ENCODE peak calls at places on chromosomes 3 and 15, in eight cellular contexts. One of them, this sample, is unnamed.

GRCh38 chr3:142523921-142524566 is 54.5 kb downstream of the ATR start:
- DNase-seq in sigmoid colon: no peak
- DNase-seq in Daoy: no peak
- DNase-seq in T-cell: no peak
- DNase-seq in GM04503: no peak
- DNase-seq in activated T-helper 1 cell treated with anti-CD3 and anti-CD28 coated beads, Interleukin-12 subunit alpha, Interleukin-12 subunit beta, Interleukin-2, Interleukin-4 antibody, amounts not matched to agents 30 ng/mL and 10 ng/mL and 1 ng/mL, durations not matched to agents 14 hours and 24 hours and 36 hours: no peak
- DNase-seq in NAMALWA: no peak
- DNase-seq in retinal pigment epithelial cell: no peak
- DNase-seq in this sample: no peak

GRCh38 chr15:62360286-62360685 is 195.2 kb upstream of the C2CD4B start:
- DNase-seq in sigmoid colon: no peak
- DNase-seq in Daoy: no peak
- DNase-seq in T-cell: no peak
- DNase-seq in GM04503: no peak
- DNase-seq in activated T-helper 1 cell treated with anti-CD3 and anti-CD28 coated beads, Interleukin-12 subunit alpha, Interleukin-12 subunit beta, Interleukin-2, Interleukin-4 antibody, amounts not matched to agents 30 ng/mL and 10 ng/mL and 1 ng/mL, durations not matched to agents 14 hours and 24 hours and 36 hours: no peak
- DNase-seq in NAMALWA: no peak
- DNase-seq in retinal pigment epithelial cell: no peak
- DNase-seq in this sample: no peak

GRCh38 chr3:194275231-194275671 is 75.9 kb downstream of the CPN2 start:
- DNase-seq in sigmoid colon: peak; percentile 63
- DNase-seq in Daoy: peak; percentile 44
- DNase-seq in T-cell: no peak
- DNase-seq in GM04503: no peak
- DNase-seq in activated T-helper 1 cell treated with anti-CD3 and anti-CD28 coated beads, Interleukin-12 subunit alpha, Interleukin-12 subunit beta, Interleukin-2, Interleukin-4 antibody, amounts not matched to agents 30 ng/mL and 10 ng/mL and 1 ng/mL, durations not matched to agents 14 hours and 24 hours and 36 hours: no peak
- DNase-seq in NAMALWA: peak; percentile 36
- DNase-seq in retinal pigment epithelial cell: no peak
- DNase-seq in this sample: peak; percentile 18

GRCh38 chr3:6657591-6657990 is 203.3 kb upstream of the GRM7 start:
- DNase-seq in sigmoid colon: no peak
- DNase-seq in Daoy: no peak
- DNase-seq in T-cell: no peak
- DNase-seq in GM04503: no peak
- DNase-seq in activated T-helper 1 cell treated with anti-CD3 and anti-CD28 coated beads, Interleukin-12 subunit alpha, Interleukin-12 subunit beta, Interleukin-2, Interleukin-4 antibody, amounts not matched to agents 30 ng/mL and 10 ng/mL and 1 ng/mL, durations not matched to agents 14 hours and 24 hours and 36 hours: no peak
- DNase-seq in NAMALWA: no peak
- DNase-seq in retinal pigment epithelial cell: no peak
- DNase-seq in this sample: no peak

GRCh38 chr3:48798998-48799397 is 48.7 kb downstream of the PRKAR2A start:
- DNase-seq in sigmoid colon: no peak
- DNase-seq in Daoy: peak; percentile 20
- DNase-seq in T-cell: no peak
- DNase-seq in GM04503: no peak
- DNase-seq in activated T-helper 1 cell treated with anti-CD3 and anti-CD28 coated beads, Interleukin-12 subunit alpha, Interleukin-12 subunit beta, Interleukin-2, Interleukin-4 antibody, amounts not matched to agents 30 ng/mL and 10 ng/mL and 1 ng/mL, durations not matched to agents 14 hours and 24 hours and 36 hours: no peak
- DNase-seq in NAMALWA: no peak
- DNase-seq in retinal pigment epithelial cell: no peak
- DNase-seq in this sample: no peak

GRCh38 chr15:48721061-48721810 is 75.7 kb upstream of the FBN1 start:
- DNase-seq in sigmoid colon: peak; percentile 58
- DNase-seq in Daoy: no peak
- DNase-seq in T-cell: no peak
- DNase-seq in GM04503: peak; percentile 77
- DNase-seq in activated T-helper 1 cell treated with anti-CD3 and anti-CD28 coated beads, Interleukin-12 subunit alpha, Interleukin-12 subunit beta, Interleukin-2, Interleukin-4 antibody, amounts not matched to agents 30 ng/mL and 10 ng/mL and 1 ng/mL, durations not matched to agents 14 hours and 24 hours and 36 hours: no peak
- DNase-seq in NAMALWA: no peak
- DNase-seq in retinal pigment epithelial cell: no peak
- DNase-seq in this sample: no peak

GRCh38 chr3:61299343-61299742 is 48.1 kb upstream of the FHIT start:
- DNase-seq in sigmoid colon: no peak
- DNase-seq in Daoy: no peak
- DNase-seq in T-cell: no peak
- DNase-seq in GM04503: no peak
- DNase-seq in activated T-helper 1 cell treated with anti-CD3 and anti-CD28 coated beads, Interleukin-12 subunit alpha, Interleukin-12 subunit beta, Interleukin-2, Interleukin-4 antibody, amounts not matched to agents 30 ng/mL and 10 ng/mL and 1 ng/mL, durations not matched to agents 14 hours and 24 hours and 36 hours: no peak
- DNase-seq in NAMALWA: no peak
- DNase-seq in retinal pigment epithelial cell: no peak
- DNase-seq in this sample: no peak

GRCh38 chr15:72160846-72161245 is 36.7 kb downstream of the GRAMD2A start:
- DNase-seq in sigmoid colon: no peak
- DNase-seq in Daoy: no peak
- DNase-seq in T-cell: no peak
- DNase-seq in GM04503: no peak
- DNase-seq in activated T-helper 1 cell treated with anti-CD3 and anti-CD28 coated beads, Interleukin-12 subunit alpha, Interleukin-12 subunit beta, Interleukin-2, Interleukin-4 antibody, amounts not matched to agents 30 ng/mL and 10 ng/mL and 1 ng/mL, durations not matched to agents 14 hours and 24 hours and 36 hours: no peak
- DNase-seq in NAMALWA: no peak
- DNase-seq in retinal pigment epithelial cell: no peak
- DNase-seq in this sample: no peak

GRCh38 chr3:149197669-149198068 is 24.0 kb downstream of the CP start:
- DNase-seq in sigmoid colon: no peak
- DNase-seq in Daoy: no peak
- DNase-seq in T-cell: no peak
- DNase-seq in GM04503: no peak
- DNase-seq in activated T-helper 1 cell treated with anti-CD3 and anti-CD28 coated beads, Interleukin-12 subunit alpha, Interleukin-12 subunit beta, Interleukin-2, Interleukin-4 antibody, amounts not matched to agents 30 ng/mL and 10 ng/mL and 1 ng/mL, durations not matched to agents 14 hours and 24 hours and 36 hours: no peak
- DNase-seq in NAMALWA: peak; percentile 13
- DNase-seq in retinal pigment epithelial cell: no peak
- DNase-seq in this sample: no peak

GRCh38 chr3:140532793-140533330 is 145.0 kb upstream of the TRIM42 start:
- DNase-seq in sigmoid colon: no peak
- DNase-seq in Daoy: no peak
- DNase-seq in T-cell: no peak
- DNase-seq in GM04503: no peak
- DNase-seq in activated T-helper 1 cell treated with anti-CD3 and anti-CD28 coated beads, Interleukin-12 subunit alpha, Interleukin-12 subunit beta, Interleukin-2, Interleukin-4 antibody, amounts not matched to agents 30 ng/mL and 10 ng/mL and 1 ng/mL, durations not matched to agents 14 hours and 24 hours and 36 hours: no peak
- DNase-seq in NAMALWA: no peak
- DNase-seq in retinal pigment epithelial cell: no peak
- DNase-seq in this sample: no peak

GRCh38 chr3:73148207-73148606 is 86.7 kb downstream of the EBLN2 start:
- DNase-seq in sigmoid colon: no peak
- DNase-seq in Daoy: no peak
- DNase-seq in T-cell: no peak
- DNase-seq in GM04503: no peak
- DNase-seq in activated T-helper 1 cell treated with anti-CD3 and anti-CD28 coated beads, Interleukin-12 subunit alpha, Interleukin-12 subunit beta, Interleukin-2, Interleukin-4 antibody, amounts not matched to agents 30 ng/mL and 10 ng/mL and 1 ng/mL, durations not matched to agents 14 hours and 24 hours and 36 hours: no peak
- DNase-seq in NAMALWA: no peak
- DNase-seq in retinal pigment epithelial cell: no peak
- DNase-seq in this sample: no peak

GRCh38 chr3:154701055-154701454 is 271.1 kb upstream of the GPR149 start:
- DNase-seq in sigmoid colon: no peak
- DNase-seq in Daoy: no peak
- DNase-seq in T-cell: no peak
- DNase-seq in GM04503: no peak
- DNase-seq in activated T-helper 1 cell treated with anti-CD3 and anti-CD28 coated beads, Interleukin-12 subunit alpha, Interleukin-12 subunit beta, Interleukin-2, Interleukin-4 antibody, amounts not matched to agents 30 ng/mL and 10 ng/mL and 1 ng/mL, durations not matched to agents 14 hours and 24 hours and 36 hours: no peak
- DNase-seq in NAMALWA: no peak
- DNase-seq in retinal pigment epithelial cell: no peak
- DNase-seq in this sample: no peak

GRCh38 chr15:67855842-67856241 is 16.0 kb upstream of the RNU6-1 start:
- DNase-seq in sigmoid colon: no peak
- DNase-seq in Daoy: no peak
- DNase-seq in T-cell: no peak
- DNase-seq in GM04503: no peak
- DNase-seq in activated T-helper 1 cell treated with anti-CD3 and anti-CD28 coated beads, Interleukin-12 subunit alpha, Interleukin-12 subunit beta, Interleukin-2, Interleukin-4 antibody, amounts not matched to agents 30 ng/mL and 10 ng/mL and 1 ng/mL, durations not matched to agents 14 hours and 24 hours and 36 hours: no peak
- DNase-seq in NAMALWA: no peak
- DNase-seq in retinal pigment epithelial cell: no peak
- DNase-seq in this sample: no peak

GRCh38 chr15:87863152-87863551 is 393.4 kb downstream of the NTRK3 start:
- DNase-seq in sigmoid colon: no peak
- DNase-seq in Daoy: no peak
- DNase-seq in T-cell: no peak
- DNase-seq in GM04503: no peak
- DNase-seq in activated T-helper 1 cell treated with anti-CD3 and anti-CD28 coated beads, Interleukin-12 subunit alpha, Interleukin-12 subunit beta, Interleukin-2, Interleukin-4 antibody, amounts not matched to agents 30 ng/mL and 10 ng/mL and 1 ng/mL, durations not matched to agents 14 hours and 24 hours and 36 hours: no peak
- DNase-seq in NAMALWA: no peak
- DNase-seq in retinal pigment epithelial cell: no peak
- DNase-seq in this sample: no peak

GRCh38 chr3:146268535-146269219 is 17.8 kb upstream of the PLSCR4 start:
- DNase-seq in sigmoid colon: no peak
- DNase-seq in Daoy: no peak
- DNase-seq in T-cell: no peak
- DNase-seq in GM04503: no peak
- DNase-seq in activated T-helper 1 cell treated with anti-CD3 and anti-CD28 coated beads, Interleukin-12 subunit alpha, Interleukin-12 subunit beta, Interleukin-2, Interleukin-4 antibody, amounts not matched to agents 30 ng/mL and 10 ng/mL and 1 ng/mL, durations not matched to agents 14 hours and 24 hours and 36 hours: no peak
- DNase-seq in NAMALWA: no peak
- DNase-seq in retinal pigment epithelial cell: no peak
- DNase-seq in this sample: no peak

GRCh38 chr3:195407511-195408409 is 35.1 kb downstream of the ACAP2 start:
- DNase-seq in sigmoid colon: no peak
- DNase-seq in Daoy: no peak
- DNase-seq in T-cell: no peak
- DNase-seq in GM04503: no peak
- DNase-seq in activated T-helper 1 cell treated with anti-CD3 and anti-CD28 coated beads, Interleukin-12 subunit alpha, Interleukin-12 subunit beta, Interleukin-2, Interleukin-4 antibody, amounts not matched to agents 30 ng/mL and 10 ng/mL and 1 ng/mL, durations not matched to agents 14 hours and 24 hours and 36 hours: no peak
- DNase-seq in NAMALWA: no peak
- DNase-seq in retinal pigment epithelial cell: no peak
- DNase-seq in this sample: no peak

GRCh38 chr15:72319360-72319984 is 485 bp downstream of the CELF6 start:
- DNase-seq in sigmoid colon: peak; percentile 68
- DNase-seq in Daoy: peak; percentile 73
- DNase-seq in T-cell: peak; percentile 19
- DNase-seq in GM04503: no peak
- DNase-seq in activated T-helper 1 cell treated with anti-CD3 and anti-CD28 coated beads, Interleukin-12 subunit alpha, Interleukin-12 subunit beta, Interleukin-2, Interleukin-4 antibody, amounts not matched to agents 30 ng/mL and 10 ng/mL and 1 ng/mL, durations not matched to agents 14 hours and 24 hours and 36 hours: peak; percentile 39
- DNase-seq in NAMALWA: no peak
- DNase-seq in retinal pigment epithelial cell: no peak
- DNase-seq in this sample: peak; percentile 25

GRCh38 chr3:48989796-48990635 is at the start of gene P4HTM:
- DNase-seq in sigmoid colon: peak; percentile 97
- DNase-seq in Daoy: peak; percentile 92
- DNase-seq in T-cell: peak; percentile 36
- DNase-seq in GM04503: peak; percentile 77
- DNase-seq in activated T-helper 1 cell treated with anti-CD3 and anti-CD28 coated beads, Interleukin-12 subunit alpha, Interleukin-12 subunit beta, Interleukin-2, Interleukin-4 antibody, amounts not matched to agents 30 ng/mL and 10 ng/mL and 1 ng/mL, durations not matched to agents 14 hours and 24 hours and 36 hours: peak; percentile 64
- DNase-seq in NAMALWA: peak; percentile 31
- DNase-seq in retinal pigment epithelial cell: peak; percentile 84
- DNase-seq in this sample: peak; percentile 76

GRCh38 chr3:122555275-122556071 is 8.6 kb downstream of the PARP9 start:
- DNase-seq in sigmoid colon: no peak
- DNase-seq in Daoy: no peak
- DNase-seq in T-cell: no peak
- DNase-seq in GM04503: no peak
- DNase-seq in activated T-helper 1 cell treated with anti-CD3 and anti-CD28 coated beads, Interleukin-12 subunit alpha, Interleukin-12 subunit beta, Interleukin-2, Interleukin-4 antibody, amounts not matched to agents 30 ng/mL and 10 ng/mL and 1 ng/mL, durations not matched to agents 14 hours and 24 hours and 36 hours: no peak
- DNase-seq in NAMALWA: no peak
- DNase-seq in retinal pigment epithelial cell: no peak
- DNase-seq in this sample: no peak

GRCh38 chr3:15204005-15204404 is 2.0 kb upstream of the CAPN7 start:
- DNase-seq in sigmoid colon: peak; percentile 58
- DNase-seq in Daoy: peak; percentile 16
- DNase-seq in T-cell: no peak
- DNase-seq in GM04503: no peak
- DNase-seq in activated T-helper 1 cell treated with anti-CD3 and anti-CD28 coated beads, Interleukin-12 subunit alpha, Interleukin-12 subunit beta, Interleukin-2, Interleukin-4 antibody, amounts not matched to agents 30 ng/mL and 10 ng/mL and 1 ng/mL, durations not matched to agents 14 hours and 24 hours and 36 hours: no peak
- DNase-seq in NAMALWA: no peak
- DNase-seq in retinal pigment epithelial cell: no peak
- DNase-seq in this sample: no peak

GRCh38 chr3:127699098-127699945 is 26.6 kb downstream of the ABTB1 start:
- DNase-seq in sigmoid colon: no peak
- DNase-seq in Daoy: no peak
- DNase-seq in T-cell: no peak
- DNase-seq in GM04503: no peak
- DNase-seq in activated T-helper 1 cell treated with anti-CD3 and anti-CD28 coated beads, Interleukin-12 subunit alpha, Interleukin-12 subunit beta, Interleukin-2, Interleukin-4 antibody, amounts not matched to agents 30 ng/mL and 10 ng/mL and 1 ng/mL, durations not matched to agents 14 hours and 24 hours and 36 hours: no peak
- DNase-seq in NAMALWA: no peak
- DNase-seq in retinal pigment epithelial cell: no peak
- DNase-seq in this sample: no peak

GRCh38 chr15:65550681-65551098 is 20.4 kb downstream of the HACD3 start:
- DNase-seq in sigmoid colon: no peak
- DNase-seq in Daoy: peak; percentile 22
- DNase-seq in T-cell: no peak
- DNase-seq in GM04503: no peak
- DNase-seq in activated T-helper 1 cell treated with anti-CD3 and anti-CD28 coated beads, Interleukin-12 subunit alpha, Interleukin-12 subunit beta, Interleukin-2, Interleukin-4 antibody, amounts not matched to agents 30 ng/mL and 10 ng/mL and 1 ng/mL, durations not matched to agents 14 hours and 24 hours and 36 hours: no peak
- DNase-seq in NAMALWA: no peak
- DNase-seq in retinal pigment epithelial cell: no peak
- DNase-seq in this sample: no peak

GRCh38 chr15:65401607-65402240 is 21.0 kb downstream of the IGDCC4 start:
- DNase-seq in sigmoid colon: no peak
- DNase-seq in Daoy: no peak
- DNase-seq in T-cell: no peak
- DNase-seq in GM04503: no peak
- DNase-seq in activated T-helper 1 cell treated with anti-CD3 and anti-CD28 coated beads, Interleukin-12 subunit alpha, Interleukin-12 subunit beta, Interleukin-2, Interleukin-4 antibody, amounts not matched to agents 30 ng/mL and 10 ng/mL and 1 ng/mL, durations not matched to agents 14 hours and 24 hours and 36 hours: no peak
- DNase-seq in NAMALWA: no peak
- DNase-seq in retinal pigment epithelial cell: no peak
- DNase-seq in this sample: no peak

GRCh38 chr15:67563961-67564570 is 21.6 kb downstream of the MAP2K5 start:
- DNase-seq in sigmoid colon: no peak
- DNase-seq in Daoy: no peak
- DNase-seq in T-cell: no peak
- DNase-seq in GM04503: no peak
- DNase-seq in activated T-helper 1 cell treated with anti-CD3 and anti-CD28 coated beads, Interleukin-12 subunit alpha, Interleukin-12 subunit beta, Interleukin-2, Interleukin-4 antibody, amounts not matched to agents 30 ng/mL and 10 ng/mL and 1 ng/mL, durations not matched to agents 14 hours and 24 hours and 36 hours: no peak
- DNase-seq in NAMALWA: no peak
- DNase-seq in retinal pigment epithelial cell: no peak
- DNase-seq in this sample: no peak

GRCh38 chr15:73700041-73700842 is 16.1 kb downstream of the CD276 start:
- DNase-seq in sigmoid colon: peak; percentile 89
- DNase-seq in Daoy: peak; percentile 81
- DNase-seq in T-cell: peak; percentile 65
- DNase-seq in GM04503: no peak
- DNase-seq in activated T-helper 1 cell treated with anti-CD3 and anti-CD28 coated beads, Interleukin-12 subunit alpha, Interleukin-12 subunit beta, Interleukin-2, Interleukin-4 antibody, amounts not matched to agents 30 ng/mL and 10 ng/mL and 1 ng/mL, durations not matched to agents 14 hours and 24 hours and 36 hours: peak; percentile 66
- DNase-seq in NAMALWA: peak; percentile 87
- DNase-seq in retinal pigment epithelial cell: no peak
- DNase-seq in this sample: peak; percentile 77

GRCh38 chr3:195247863-195248189 is 23.1 kb downstream of the XXYLT1 start:
- DNase-seq in sigmoid colon: no peak
- DNase-seq in Daoy: no peak
- DNase-seq in T-cell: no peak
- DNase-seq in GM04503: no peak
- DNase-seq in activated T-helper 1 cell treated with anti-CD3 and anti-CD28 coated beads, Interleukin-12 subunit alpha, Interleukin-12 subunit beta, Interleukin-2, Interleukin-4 antibody, amounts not matched to agents 30 ng/mL and 10 ng/mL and 1 ng/mL, durations not matched to agents 14 hours and 24 hours and 36 hours: no peak
- DNase-seq in NAMALWA: no peak
- DNase-seq in retinal pigment epithelial cell: no peak
- DNase-seq in this sample: no peak

GRCh38 chr3:35042210-35042960 is 596.9 kb upstream of the ARPP21 start:
- DNase-seq in sigmoid colon: no peak
- DNase-seq in Daoy: no peak
- DNase-seq in T-cell: no peak
- DNase-seq in GM04503: no peak
- DNase-seq in activated T-helper 1 cell treated with anti-CD3 and anti-CD28 coated beads, Interleukin-12 subunit alpha, Interleukin-12 subunit beta, Interleukin-2, Interleukin-4 antibody, amounts not matched to agents 30 ng/mL and 10 ng/mL and 1 ng/mL, durations not matched to agents 14 hours and 24 hours and 36 hours: no peak
- DNase-seq in NAMALWA: no peak
- DNase-seq in retinal pigment epithelial cell: no peak
- DNase-seq in this sample: no peak

GRCh38 chr15:39896837-39897236 is 23.2 kb downstream of the GPR176 start:
- DNase-seq in sigmoid colon: no peak
- DNase-seq in Daoy: no peak
- DNase-seq in T-cell: no peak
- DNase-seq in GM04503: no peak
- DNase-seq in activated T-helper 1 cell treated with anti-CD3 and anti-CD28 coated beads, Interleukin-12 subunit alpha, Interleukin-12 subunit beta, Interleukin-2, Interleukin-4 antibody, amounts not matched to agents 30 ng/mL and 10 ng/mL and 1 ng/mL, durations not matched to agents 14 hours and 24 hours and 36 hours: no peak
- DNase-seq in NAMALWA: no peak
- DNase-seq in retinal pigment epithelial cell: no peak
- DNase-seq in this sample: no peak

GRCh38 chr3:107217161-107217560 is 160.1 kb upstream of the CCDC54 start:
- DNase-seq in sigmoid colon: no peak
- DNase-seq in Daoy: peak; percentile 91
- DNase-seq in T-cell: no peak
- DNase-seq in GM04503: no peak
- DNase-seq in activated T-helper 1 cell treated with anti-CD3 and anti-CD28 coated beads, Interleukin-12 subunit alpha, Interleukin-12 subunit beta, Interleukin-2, Interleukin-4 antibody, amounts not matched to agents 30 ng/mL and 10 ng/mL and 1 ng/mL, durations not matched to agents 14 hours and 24 hours and 36 hours: no peak
- DNase-seq in NAMALWA: no peak
- DNase-seq in retinal pigment epithelial cell: peak; percentile 97
- DNase-seq in this sample: no peak

GRCh38 chr15:59687831-59688230 is 1.3 kb downstream of the BNIP2 start:
- DNase-seq in sigmoid colon: no peak
- DNase-seq in Daoy: peak; percentile 26
- DNase-seq in T-cell: no peak
- DNase-seq in GM04503: peak; percentile 8
- DNase-seq in activated T-helper 1 cell treated with anti-CD3 and anti-CD28 coated beads, Interleukin-12 subunit alpha, Interleukin-12 subunit beta, Interleukin-2, Interleukin-4 antibody, amounts not matched to agents 30 ng/mL and 10 ng/mL and 1 ng/mL, durations not matched to agents 14 hours and 24 hours and 36 hours: no peak
- DNase-seq in NAMALWA: peak; percentile 80
- DNase-seq in retinal pigment epithelial cell: no peak
- DNase-seq in this sample: no peak

GRCh38 chr3:32106929-32107362 is 526 bp downstream of the GPD1L start:
- DNase-seq in sigmoid colon: peak; percentile 66
- DNase-seq in Daoy: no peak
- DNase-seq in T-cell: no peak
- DNase-seq in GM04503: no peak
- DNase-seq in activated T-helper 1 cell treated with anti-CD3 and anti-CD28 coated beads, Interleukin-12 subunit alpha, Interleukin-12 subunit beta, Interleukin-2, Interleukin-4 antibody, amounts not matched to agents 30 ng/mL and 10 ng/mL and 1 ng/mL, durations not matched to agents 14 hours and 24 hours and 36 hours: peak; percentile 3
- DNase-seq in NAMALWA: no peak
- DNase-seq in retinal pigment epithelial cell: no peak
- DNase-seq in this sample: no peak

GRCh38 chr3:52479876-52480575 is 15.1 kb upstream of the STAB1 start:
- DNase-seq in sigmoid colon: no peak
- DNase-seq in Daoy: no peak
- DNase-seq in T-cell: no peak
- DNase-seq in GM04503: no peak
- DNase-seq in activated T-helper 1 cell treated with anti-CD3 and anti-CD28 coated beads, Interleukin-12 subunit alpha, Interleukin-12 subunit beta, Interleukin-2, Interleukin-4 antibody, amounts not matched to agents 30 ng/mL and 10 ng/mL and 1 ng/mL, durations not matched to agents 14 hours and 24 hours and 36 hours: no peak
- DNase-seq in NAMALWA: no peak
- DNase-seq in retinal pigment epithelial cell: no peak
- DNase-seq in this sample: no peak

GRCh38 chr15:89383635-89384604 is 49.3 kb upstream of the POLG start:
- DNase-seq in sigmoid colon: peak; percentile 93
- DNase-seq in Daoy: peak; percentile 87
- DNase-seq in T-cell: no peak
- DNase-seq in GM04503: no peak
- DNase-seq in activated T-helper 1 cell treated with anti-CD3 and anti-CD28 coated beads, Interleukin-12 subunit alpha, Interleukin-12 subunit beta, Interleukin-2, Interleukin-4 antibody, amounts not matched to agents 30 ng/mL and 10 ng/mL and 1 ng/mL, durations not matched to agents 14 hours and 24 hours and 36 hours: no peak
- DNase-seq in NAMALWA: no peak
- DNase-seq in retinal pigment epithelial cell: no peak
- DNase-seq in this sample: peak; percentile 91

GRCh38 chr15:62927196-62927595 is 115.4 kb upstream of the TPM1 start:
- DNase-seq in sigmoid colon: no peak
- DNase-seq in Daoy: no peak
- DNase-seq in T-cell: no peak
- DNase-seq in GM04503: no peak
- DNase-seq in activated T-helper 1 cell treated with anti-CD3 and anti-CD28 coated beads, Interleukin-12 subunit alpha, Interleukin-12 subunit beta, Interleukin-2, Interleukin-4 antibody, amounts not matched to agents 30 ng/mL and 10 ng/mL and 1 ng/mL, durations not matched to agents 14 hours and 24 hours and 36 hours: no peak
- DNase-seq in NAMALWA: no peak
- DNase-seq in retinal pigment epithelial cell: no peak
- DNase-seq in this sample: no peak

This sample was measured in breast epithelium.